ENCODE peak calls at places on chromosomes 13 and 19, in eight cellular contexts. S is AG10803, H is colonic mucosa, Z is heart left ventricle, C is HFFc6, V is GM10248, U is nephron progenitor cell, L is neural crest cell. M is an unnamed sample.

GRCh38 chr19:3466630-3467029 is 13.7 kb downstream of the SMIM24 start:
- DNase-seq in H (no peak), S (no peak), V (no peak), L (no peak), Z (peak; percentile 36), U (no peak), C (no peak), M (no peak)

GRCh38 chr13:22757530-22758120 is 423.2 kb upstream of the SGCG start:
- DNase-seq in V (no peak), Z (no peak), L (no peak), S (peak; percentile 2), U (no peak), H (no peak), C (no peak), M (no peak)

GRCh38 chr13:63184693-63185092 is 1769.0 kb upstream of the PCDH20 start:
- DNase-seq in L (no peak), V (no peak), H (no peak), U (no peak), C (no peak), Z (no peak), S (peak; percentile 63), M (no peak)

GRCh38 chr13:20359335-20359734 is 127.2 kb upstream of the GJB6 start:
- DNase-seq in H (no peak), Z (no peak), C (peak; percentile 97), S (peak; percentile 95), U (no peak), V (no peak), L (no peak), M (no peak)

GRCh38 chr13:48859168-48860105 is 116.3 kb upstream of the FNDC3A start:
- DNase-seq in C (no peak), U (peak; percentile 20), Z (no peak), H (peak; percentile 57), L (no peak), V (peak; percentile 13), S (no peak), M (peak; percentile 59)

GRCh38 chr19:44725684-44726083 is 22.8 kb upstream of the BCL3 start:
- DNase-seq in C (no peak), V (no peak), S (no peak), H (peak; percentile 82), U (no peak), Z (no peak), L (no peak), M (peak; percentile 77)

GRCh38 chr19:33604651-33605050 is 17.1 kb upstream of the CHST8 start:
- DNase-seq in H (no peak), U (no peak), C (no peak), Z (no peak), V (no peak), S (no peak), L (no peak), M (no peak)

GRCh38 chr19:48480151-48480475 is 10.9 kb downstream of the CYTH2 start:
- DNase-seq in S (peak; percentile 41), U (no peak), H (peak; percentile 45), L (no peak), C (no peak), V (no peak), Z (peak; percentile 77), M (no peak)

GRCh38 chr13:100428966-100429365 is 159.6 kb downstream of the GGACT start:
- DNase-seq in C (no peak), H (no peak), Z (no peak), L (no peak), S (no peak), U (no peak), V (no peak), M (no peak)

GRCh38 chr19:19324059-19324755 is 3.6 kb downstream of the MAU2 start:
- DNase-seq in S (no peak), H (no peak), L (no peak), U (no peak), V (no peak), C (no peak), Z (no peak), M (no peak)

GRCh38 chr13:79936368-79937136 is 404.4 kb downstream of the SPRY2 start:
- DNase-seq in S (peak; percentile 100), U (no peak), L (no peak), C (peak; percentile 100), H (no peak), V (no peak), Z (peak; percentile 31), M (no peak)

GRCh38 chr13:100751826-100752225 is 77.2 kb upstream of the TMTC4 start:
- DNase-seq in V (no peak), H (no peak), S (no peak), Z (no peak), C (no peak), U (no peak), L (no peak), M (no peak)

GRCh38 chr19:5152013-5152763 is 183.3 kb downstream of the KDM4B start:
- DNase-seq in V (no peak), H (no peak), U (no peak), Z (no peak), L (no peak), C (no peak), S (no peak), M (no peak)

GRCh38 chr13:100497394-100497793 is 91.2 kb downstream of the GGACT start:
- DNase-seq in L (no peak), U (no peak), H (no peak), C (peak; percentile 12), S (peak; percentile 28), V (no peak), Z (no peak), M (no peak)

GRCh38 chr19:10713317-10713716 is 4.6 kb upstream of the DNM2 start:
- DNase-seq in Z (no peak), H (peak; percentile 85), V (no peak), U (no peak), S (no peak), C (no peak), L (no peak), M (peak; percentile 85)

GRCh38 chr19:3243851-3244700 is 19.6 kb downstream of the CELF5 start:
- DNase-seq in S (peak; percentile 46), Z (no peak), V (no peak), L (peak; percentile 75), H (peak; percentile 63), U (peak; percentile 89), C (peak; percentile 7), M (peak; percentile 80)

GRCh38 chr19:3274245-3275067 is 50.0 kb downstream of the CELF5 start:
- DNase-seq in S (no peak), C (no peak), V (no peak), L (no peak), H (no peak), Z (no peak), U (no peak), M (no peak)

GRCh38 chr19:34734601-34735103 is 609 bp downstream of the ZNF181 start:
- DNase-seq in Z (no peak), H (peak; percentile 48), C (no peak), L (no peak), V (no peak), U (no peak), S (no peak), M (peak; percentile 32)

GRCh38 chr19:56637976-56638555 is 4.9 kb upstream of the SMIM17 start:
- DNase-seq in L (peak; percentile 46), Z (peak; percentile 89), V (peak; percentile 33), C (peak; percentile 37), S (peak; percentile 26), H (peak; percentile 58), U (peak; percentile 93), M (no peak)

GRCh38 chr13:41974262-41974900 is 13.5 kb upstream of the VWA8 start:
- DNase-seq in L (no peak), V (no peak), S (no peak), U (no peak), H (no peak), C (no peak), Z (no peak), M (no peak)

GRCh38 chr19:42287017-42287825 is 14.7 kb upstream of the PRR19 start:
- DNase-seq in S (no peak), H (no peak), U (no peak), L (no peak), Z (no peak), V (no peak), C (no peak), M (no peak)

GRCh38 chr13:80444240-80445015 is 103.5 kb upstream of the SPRY2 start:
- DNase-seq in S (no peak), H (no peak), L (no peak), C (no peak), U (no peak), Z (no peak), V (no peak), M (no peak)

GRCh38 chr13:64817721-64818120 is 2412.4 kb downstream of the PCDH9 start:
- DNase-seq in S (peak; percentile 13), L (no peak), Z (no peak), U (no peak), C (peak; percentile 31), H (no peak), V (no peak), M (no peak)

GRCh38 chr13:64819081-64819480 is 2411.1 kb downstream of the PCDH9 start:
- DNase-seq in S (no peak), V (no peak), H (no peak), L (no peak), U (no peak), Z (no peak), C (no peak), M (no peak)
- TF ChIP-seq CTCF in S (no peak), V (no peak), H (no peak), L (no peak), U (no peak), Z (no peak), C (peak; percentile 48), M (no peak)

DNA sequence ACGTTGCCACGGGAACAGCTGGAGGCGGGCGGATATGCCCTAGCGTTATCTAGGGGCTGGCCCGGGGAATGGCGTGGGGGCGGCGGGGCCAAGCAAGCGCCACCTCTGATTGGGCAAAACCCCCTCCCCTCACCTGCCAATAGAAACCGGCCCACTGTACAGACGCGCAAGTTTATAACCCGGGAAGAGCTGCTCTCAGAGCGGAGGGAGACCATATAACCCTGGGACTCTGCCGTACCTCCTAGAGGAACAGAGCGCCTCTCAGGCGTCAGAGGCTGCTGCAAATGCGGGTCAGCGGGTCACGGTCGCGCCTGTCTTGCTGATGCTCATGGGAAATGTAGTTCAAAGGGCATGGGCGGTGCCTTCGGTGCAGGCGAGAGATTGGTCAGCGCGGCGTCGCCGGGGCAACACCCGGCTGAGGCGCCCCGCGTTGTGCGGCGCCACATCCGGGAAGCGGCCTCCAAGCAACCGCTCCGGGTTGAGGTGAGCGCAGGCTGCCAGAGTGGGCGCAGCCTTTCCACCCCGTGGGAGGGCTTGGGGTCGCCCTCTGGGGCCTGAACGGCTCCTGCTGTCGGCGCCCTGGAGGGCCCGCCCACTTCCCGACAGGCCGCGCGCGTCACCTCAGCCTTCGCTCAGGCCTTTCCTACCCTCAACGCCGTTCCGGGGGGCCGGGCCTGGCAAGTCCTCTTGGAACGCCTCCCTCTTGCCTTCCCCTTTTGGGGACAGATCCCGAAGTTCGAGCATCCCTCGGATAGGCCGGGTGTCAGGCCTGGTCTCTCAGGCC is at the start of gene ZNF446:
- DNase-seq in L (peak; percentile 92), S (peak; percentile 96), U (peak; percentile 94), C (peak; percentile 97), H (peak; percentile 97), Z (peak; percentile 96), V (peak; percentile 95), M (peak; percentile 95)
- TF ChIP-seq CTCF in L (no peak), S (no peak), U (no peak), C (no peak), H (no peak), Z (no peak), V (no peak), M (no peak)

GRCh38 chr19:29121684-29122083 is 91.3 kb downstream of the UQCRFS1 start:
- DNase-seq in V (no peak), C (no peak), S (peak; percentile 27), L (peak; percentile 53), H (no peak), U (peak; percentile 50), Z (no peak), M (peak; percentile 2)
- TF ChIP-seq CTCF in V (no peak), C (peak; percentile 74), S (peak; percentile 63), L (peak; percentile 58), H (no peak), U (peak; percentile 59), Z (peak; percentile 18), M (no peak)

GRCh38 chr19:50536662-50537305 is 23.1 kb upstream of the ASPDH start:
- DNase-seq in H (no peak), U (no peak), L (no peak), C (no peak), S (no peak), V (no peak), Z (no peak), M (no peak)
- TF ChIP-seq CTCF in H (no peak), U (no peak), L (no peak), C (no peak), S (no peak), V (no peak), Z (no peak), M (no peak)